ENCODE peak calls at places on chromosomes 2 and 18, in six cellular contexts. G is pancreas, S is colonic mucosa, M is fibroblast of lung, W is ascending aorta, P is transverse colon. K is an unnamed sample.

GRCh38 chr2:189874571-189875320 is 90.5 kb downstream of the PMS1 start:
- DNase-seq in G (no peak), W (no peak), S (no peak), P (no peak), M (peak; percentile 25), K (peak; percentile 17)

GRCh38 chr2:33178209-33178608 is 231.5 kb downstream of the LTBP1 start:
- DNase-seq in G (no peak), P (no peak), S (no peak), W (no peak), M (no peak), K (no peak)

GRCh38 chr2:85255813-85256581 is 71.8 kb downstream of the TGOLN2 start:
- DNase-seq in G (no peak), P (no peak), W (peak; percentile 76), M (peak; percentile 86), S (no peak), K (peak; percentile 66)

GRCh38 chr2:234714711-234715110 is 217.8 kb upstream of the ARL4C start:
- DNase-seq in G (no peak), P (no peak), W (no peak), M (no peak), S (no peak), K (no peak)

GRCh38 chr18:12005542-12006487 is 24.5 kb downstream of the IMPA2 start:
- DNase-seq in P (peak; percentile 59), M (peak; percentile 14), W (no peak), G (no peak), S (no peak), K (no peak)

GRCh38 chr18:64438178-64438577 is 289.3 kb upstream of the LINC00305 start:
- DNase-seq in S (no peak), M (no peak), P (no peak), W (no peak), G (no peak), K (no peak)

GRCh38 chr2:240555541-240556250 is 2.1 kb downstream of the ANKMY1 start:
- DNase-seq in M (no peak), P (no peak), S (no peak), W (no peak), G (peak; percentile 22), K (no peak)

GRCh38 chr2:32882911-32883810 is 63.6 kb upstream of the LTBP1 start:
- DNase-seq in M (peak; percentile 92), G (no peak), P (no peak), W (no peak), S (no peak), K (peak; percentile 86)

GRCh38 chr2:214808481-214808931 is 977 bp downstream of the BARD1 start:
- DNase-seq in G (no peak), S (no peak), M (no peak), W (no peak), P (no peak), K (no peak)

GRCh38 chr2:96143848-96144480 is 1.3 kb downstream of the DUSP2 start:
- DNase-seq in S (no peak), M (no peak), P (peak; percentile 36), G (no peak), W (no peak), K (no peak)

GRCh38 chr2:241309684-241310117 is 5.8 kb downstream of the HDLBP start:
- DNase-seq in P (peak; percentile 52), W (no peak), S (no peak), M (peak; percentile 78), G (no peak), K (peak; percentile 50)

GRCh38 chr2:195477996-195478382 is 179.0 kb upstream of the SLC39A10 start:
- DNase-seq in S (no peak), W (no peak), G (no peak), P (no peak), M (no peak), K (peak; percentile 65)

GRCh38 chr2:183269956-183270355 is 145.7 kb downstream of the NUP35 start:
- DNase-seq in P (no peak), G (no peak), S (no peak), M (peak; percentile 48), W (no peak), K (no peak)

GRCh38 chr2:147033046-147033445 is 811.8 kb upstream of the ACVR2A start:
- DNase-seq in M (peak; percentile 42), G (no peak), P (no peak), W (no peak), S (no peak), K (peak; percentile 24)

GRCh38 chr2:216491757-216492635 is 6.6 kb upstream of the RPL37A start:
- DNase-seq in W (no peak), M (peak; percentile 42), G (no peak), P (no peak), S (no peak), K (no peak)

GRCh38 chr18:8769509-8769908 is 64.2 kb downstream of the MTCL1 start:
- DNase-seq in S (no peak), P (no peak), G (no peak), M (no peak), W (no peak), K (no peak)

GRCh38 chr18:35282353-35282752 is 7.7 kb downstream of the ZSCAN30 start:
- DNase-seq in P (no peak), S (no peak), W (no peak), G (no peak), M (peak; percentile 88), K (peak; percentile 90)

GRCh38 chr18:10744653-10745052 is 218.8 kb downstream of the NAPG start:
- DNase-seq in P (no peak), W (no peak), M (no peak), G (no peak), S (no peak), K (no peak)

GRCh38 chr18:51537487-51537886 is 340.0 kb upstream of the MEX3C start:
- DNase-seq in P (peak; percentile 19), G (peak; percentile 48), M (peak; percentile 8), W (no peak), S (no peak), K (peak; percentile 13)

GRCh38 chr2:235864746-235865535 is 303.2 kb downstream of the GBX2 start:
- DNase-seq in W (no peak), G (no peak), S (no peak), M (peak; percentile 39), P (no peak), K (peak; percentile 17)

GRCh38 chr2:72027426-72028161 is 120.1 kb downstream of the CYP26B1 start:
- DNase-seq in W (peak; percentile 58), G (no peak), P (no peak), M (peak; percentile 59), S (peak; percentile 7), K (no peak)

GRCh38 chr2:65818873-65819451 is 386.6 kb upstream of the SPRED2 start:
- DNase-seq in M (peak; percentile 20), W (no peak), P (no peak), G (no peak), S (no peak), K (peak; percentile 1)

GRCh38 chr2:39673018-39673417 is 7.3 kb downstream of the TMEM178A start:
- DNase-seq in M (no peak), P (no peak), W (no peak), S (no peak), G (no peak), K (no peak)

GRCh38 chr2:25467743-25468142 is 126.0 kb upstream of the DNMT3A start:
- DNase-seq in G (no peak), M (no peak), P (no peak), W (no peak), S (no peak), K (no peak)

GRCh38 chr2:67215214-67215613 is 181.9 kb upstream of the ETAA1 start:
- DNase-seq in G (peak; percentile 83), M (peak; percentile 56), P (peak; percentile 26), S (peak; percentile 60), W (no peak), K (peak; percentile 88)

GRCh38 chr18:46821856-46822711 is 65.2 kb upstream of the ST8SIA5 start:
- DNase-seq in W (no peak), M (peak; percentile 24), S (no peak), G (no peak), P (no peak), K (no peak)

GRCh38 chr2:193276988-193277387 is 1082.3 kb upstream of the TMEFF2 start:
- DNase-seq in S (no peak), M (no peak), W (no peak), G (no peak), P (no peak), K (no peak)

GRCh38 chr18:53478155-53478554 is 746.3 kb downstream of the MBD2 start:
- DNase-seq in W (no peak), P (no peak), G (no peak), S (no peak), M (no peak), K (no peak)

GRCh38 chr2:32977228-32977758 is 30.5 kb downstream of the LTBP1 start:
- DNase-seq in G (peak; percentile 90), M (peak; percentile 6), P (peak; percentile 96), S (peak; percentile 97), W (no peak), K (peak; percentile 20)

GRCh38 chr2:197515798-197516761 is at the start of gene MOB4:
- DNase-seq in G (peak; percentile 97), S (peak; percentile 96), M (peak; percentile 91), W (peak; percentile 97), P (peak; percentile 96), K (peak; percentile 95)
- TF ChIP-seq CTCF in G (no peak), S (no peak), M (no peak), W (no peak), P (no peak), K (no peak)

DNA sequence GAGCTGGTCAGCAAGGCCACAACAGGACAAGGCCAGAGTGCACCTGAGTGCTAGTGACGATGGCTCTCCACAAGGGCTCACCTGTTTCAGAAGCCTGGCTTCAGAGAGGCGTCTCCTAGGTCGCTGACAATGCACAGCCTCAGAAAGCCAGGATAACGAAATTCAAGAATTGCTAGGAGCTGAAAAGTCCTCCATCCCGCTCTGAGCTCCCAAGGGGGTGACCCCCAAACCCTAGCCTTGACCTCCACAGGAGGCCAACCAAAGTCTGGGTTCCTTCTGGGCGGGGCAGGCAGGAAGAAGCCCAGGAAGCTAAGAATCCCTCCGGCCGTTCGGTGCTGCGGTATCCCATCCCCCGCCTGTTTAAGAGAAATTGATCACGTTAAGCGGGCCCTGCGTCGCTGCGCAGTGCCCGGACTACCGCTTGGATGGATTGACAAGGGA is 2.5 kb upstream of the OSR1 start:
- DNase-seq in W (no peak), S (no peak), G (no peak), P (no peak), M (no peak), K (no peak)
- H3K4me3 ChIP-seq in W (peak overlapping the region; percentile 73), S (peak overlapping the region; percentile 37), G (no peak overlapping the region), P (peak overlapping the region; percentile 60), M (no peak overlapping the region), K (no peak overlapping the region)

GRCh38 chr18:50340078-50340477 is 34.8 kb upstream of the SKA1 start:
- DNase-seq in S (no peak), P (no peak), M (no peak), W (no peak), G (no peak), K (no peak)
- TF ChIP-seq CTCF in S (no peak), P (no peak), M (no peak), W (no peak), G (no peak), K (peak; percentile 4)

GRCh38 chr2:38529208-38529607 is 73.5 kb downstream of the HNRNPLL start:
- DNase-seq in W (no peak), M (no peak), P (no peak), G (no peak), S (no peak), K (no peak)

GRCh38 chr2:38524580-38524979 is 78.1 kb downstream of the HNRNPLL start:
- DNase-seq in M (no peak), G (no peak), P (no peak), S (no peak), W (no peak), K (no peak)

GRCh38 chr2:38528008-38528442 is 74.7 kb downstream of the HNRNPLL start:
- DNase-seq in P (no peak), G (no peak), M (peak; percentile 74), W (peak; percentile 73), S (no peak), K (peak; percentile 45)

GRCh38 chr2:38526195-38526594 is 76.5 kb downstream of the HNRNPLL start:
- DNase-seq in P (no peak), G (no peak), M (no peak), S (no peak), W (no peak), K (peak; percentile 78)

GRCh38 chr2:38527338-38528007 is 75.3 kb downstream of the HNRNPLL start:
- DNase-seq in W (no peak), G (no peak), M (no peak), S (no peak), P (no peak), K (peak; percentile 24)
- H3K4me3 ChIP-seq in W (peak overlapping the region; percentile 69), G (peak overlapping the region; percentile 11), M (peak overlapping the region; percentile 49), S (no peak overlapping the region), P (peak overlapping the region; percentile 50), K (peak overlapping the region; percentile 41)